ENCODE peak calls at places on chromosomes 13 and 19, in five cellular contexts. One of them, this sample, is unnamed.

GRCh38 chr19:17909017-17909732 is 23.6 kb upstream of the CCDC124 start:
- DNase-seq in stimulated activated CD8-positive, alpha-beta memory T cell treated with anti-CD3 and anti-CD28 coated beads, Interleukin-12 subunit alpha, Interleukin-12 subunit beta, amount 100 ng/mL, for 4 hours: no peak
- DNase-seq in neural progenitor cell: peak
- DNase-seq in HS-27A: no peak
- DNase-seq in right atrium auricular region: no peak
- DNase-seq in this sample: no peak

GRCh38 chr19:18751571-18751970 is 39.5 kb downstream of the COMP start:
- DNase-seq in stimulated activated CD8-positive, alpha-beta memory T cell treated with anti-CD3 and anti-CD28 coated beads, Interleukin-12 subunit alpha, Interleukin-12 subunit beta, amount 100 ng/mL, for 4 hours: no peak
- DNase-seq in neural progenitor cell: no peak
- DNase-seq in HS-27A: no peak
- DNase-seq in right atrium auricular region: no peak
- DNase-seq in this sample: no peak

GRCh38 chr19:1847684-1848398 is 442 bp downstream of the REXO1 start:
- DNase-seq in stimulated activated CD8-positive, alpha-beta memory T cell treated with anti-CD3 and anti-CD28 coated beads, Interleukin-12 subunit alpha, Interleukin-12 subunit beta, amount 100 ng/mL, for 4 hours: no peak
- DNase-seq in neural progenitor cell: peak
- DNase-seq in HS-27A: no peak
- DNase-seq in right atrium auricular region: no peak
- DNase-seq in this sample: no peak

GRCh38 chr19:33496016-33496415 is 25.6 kb downstream of the PEPD start:
- DNase-seq in stimulated activated CD8-positive, alpha-beta memory T cell treated with anti-CD3 and anti-CD28 coated beads, Interleukin-12 subunit alpha, Interleukin-12 subunit beta, amount 100 ng/mL, for 4 hours: no peak
- DNase-seq in neural progenitor cell: no peak
- DNase-seq in HS-27A: no peak
- DNase-seq in right atrium auricular region: no peak
- DNase-seq in this sample: no peak

GRCh38 chr13:113759525-113760137 is 605 bp downstream of the TMEM255B start:
- DNase-seq in stimulated activated CD8-positive, alpha-beta memory T cell treated with anti-CD3 and anti-CD28 coated beads, Interleukin-12 subunit alpha, Interleukin-12 subunit beta, amount 100 ng/mL, for 4 hours: no peak
- DNase-seq in neural progenitor cell: peak
- DNase-seq in HS-27A: no peak
- DNase-seq in right atrium auricular region: no peak
- DNase-seq in this sample: no peak

GRCh38 chr13:33069365-33069764 is 53.1 kb downstream of the KL start:
- DNase-seq in stimulated activated CD8-positive, alpha-beta memory T cell treated with anti-CD3 and anti-CD28 coated beads, Interleukin-12 subunit alpha, Interleukin-12 subunit beta, amount 100 ng/mL, for 4 hours: no peak
- DNase-seq in neural progenitor cell: no peak
- DNase-seq in HS-27A: no peak
- DNase-seq in right atrium auricular region: no peak
- DNase-seq in this sample: no peak

GRCh38 chr19:20611866-20612265 is 46.3 kb upstream of the ZNF737 start:
- DNase-seq in stimulated activated CD8-positive, alpha-beta memory T cell treated with anti-CD3 and anti-CD28 coated beads, Interleukin-12 subunit alpha, Interleukin-12 subunit beta, amount 100 ng/mL, for 4 hours: no peak
- DNase-seq in neural progenitor cell: no peak
- DNase-seq in HS-27A: no peak
- DNase-seq in right atrium auricular region: no peak
- DNase-seq in this sample: no peak

GRCh38 chr13:22108283-22108897 is 437.5 kb downstream of the FGF9 start:
- DNase-seq in stimulated activated CD8-positive, alpha-beta memory T cell treated with anti-CD3 and anti-CD28 coated beads, Interleukin-12 subunit alpha, Interleukin-12 subunit beta, amount 100 ng/mL, for 4 hours: no peak
- DNase-seq in neural progenitor cell: no peak
- DNase-seq in HS-27A: no peak
- DNase-seq in right atrium auricular region: no peak
- DNase-seq in this sample: no peak

GRCh38 chr19:41000310-41000737 is 9.2 kb downstream of the CYP2B6 start:
- DNase-seq in stimulated activated CD8-positive, alpha-beta memory T cell treated with anti-CD3 and anti-CD28 coated beads, Interleukin-12 subunit alpha, Interleukin-12 subunit beta, amount 100 ng/mL, for 4 hours: no peak
- DNase-seq in neural progenitor cell: no peak
- DNase-seq in HS-27A: no peak
- DNase-seq in right atrium auricular region: no peak
- DNase-seq in this sample: no peak

GRCh38 chr19:56613639-56614038 is 18.5 kb downstream of the ZNF71 start:
- DNase-seq in stimulated activated CD8-positive, alpha-beta memory T cell treated with anti-CD3 and anti-CD28 coated beads, Interleukin-12 subunit alpha, Interleukin-12 subunit beta, amount 100 ng/mL, for 4 hours: no peak
- DNase-seq in neural progenitor cell: no peak
- DNase-seq in HS-27A: no peak
- DNase-seq in right atrium auricular region: no peak
- DNase-seq in this sample: no peak

GRCh38 chr19:47595937-47596336 is 13.0 kb upstream of the BICRA start:
- DNase-seq in stimulated activated CD8-positive, alpha-beta memory T cell treated with anti-CD3 and anti-CD28 coated beads, Interleukin-12 subunit alpha, Interleukin-12 subunit beta, amount 100 ng/mL, for 4 hours: no peak
- DNase-seq in neural progenitor cell: no peak
- DNase-seq in HS-27A: no peak
- DNase-seq in right atrium auricular region: no peak
- DNase-seq in this sample: no peak

GRCh38 chr13:51764184-51765141 is 39.5 kb downstream of the DHRS12 start:
- DNase-seq in stimulated activated CD8-positive, alpha-beta memory T cell treated with anti-CD3 and anti-CD28 coated beads, Interleukin-12 subunit alpha, Interleukin-12 subunit beta, amount 100 ng/mL, for 4 hours: peak
- DNase-seq in neural progenitor cell: no peak
- DNase-seq in HS-27A: no peak
- DNase-seq in right atrium auricular region: peak
- DNase-seq in this sample: peak

GRCh38 chr13:78032132-78032531 is 113.5 kb upstream of the EDNRB start:
- DNase-seq in stimulated activated CD8-positive, alpha-beta memory T cell treated with anti-CD3 and anti-CD28 coated beads, Interleukin-12 subunit alpha, Interleukin-12 subunit beta, amount 100 ng/mL, for 4 hours: no peak
- DNase-seq in neural progenitor cell: no peak
- DNase-seq in HS-27A: no peak
- DNase-seq in right atrium auricular region: no peak
- DNase-seq in this sample: no peak

GRCh38 chr13:40780822-40781401 is 8.5 kb upstream of the SLC25A15 start:
- DNase-seq in stimulated activated CD8-positive, alpha-beta memory T cell treated with anti-CD3 and anti-CD28 coated beads, Interleukin-12 subunit alpha, Interleukin-12 subunit beta, amount 100 ng/mL, for 4 hours: no peak
- DNase-seq in neural progenitor cell: no peak
- DNase-seq in HS-27A: no peak
- DNase-seq in right atrium auricular region: peak
- DNase-seq in this sample: no peak

GRCh38 chr13:40440990-40441820 is 225.2 kb downstream of the FOXO1 start:
- DNase-seq in stimulated activated CD8-positive, alpha-beta memory T cell treated with anti-CD3 and anti-CD28 coated beads, Interleukin-12 subunit alpha, Interleukin-12 subunit beta, amount 100 ng/mL, for 4 hours: no peak
- DNase-seq in neural progenitor cell: no peak
- DNase-seq in HS-27A: no peak
- DNase-seq in right atrium auricular region: peak
- DNase-seq in this sample: peak

GRCh38 chr19:15779756-15780476 is 7.5 kb upstream of the OR10H5 start:
- DNase-seq in stimulated activated CD8-positive, alpha-beta memory T cell treated with anti-CD3 and anti-CD28 coated beads, Interleukin-12 subunit alpha, Interleukin-12 subunit beta, amount 100 ng/mL, for 4 hours: no peak
- DNase-seq in neural progenitor cell: no peak
- DNase-seq in HS-27A: no peak
- DNase-seq in right atrium auricular region: peak
- DNase-seq in this sample: peak

GRCh38 chr19:52734340-52734892 is 428 bp downstream of the ZNF611 start:
- DNase-seq in stimulated activated CD8-positive, alpha-beta memory T cell treated with anti-CD3 and anti-CD28 coated beads, Interleukin-12 subunit alpha, Interleukin-12 subunit beta, amount 100 ng/mL, for 4 hours: no peak
- DNase-seq in neural progenitor cell: peak
- DNase-seq in HS-27A: no peak
- DNase-seq in right atrium auricular region: no peak
- DNase-seq in this sample: peak

GRCh38 chr19:13150919-13151604 is 851 bp downstream of the IER2 start:
- DNase-seq in stimulated activated CD8-positive, alpha-beta memory T cell treated with anti-CD3 and anti-CD28 coated beads, Interleukin-12 subunit alpha, Interleukin-12 subunit beta, amount 100 ng/mL, for 4 hours: peak
- DNase-seq in neural progenitor cell: peak
- DNase-seq in HS-27A: no peak
- DNase-seq in right atrium auricular region: no peak
- DNase-seq in this sample: peak

GRCh38 chr13:38340624-38341023 is 9.0 kb upstream of the UFM1 start:
- DNase-seq in stimulated activated CD8-positive, alpha-beta memory T cell treated with anti-CD3 and anti-CD28 coated beads, Interleukin-12 subunit alpha, Interleukin-12 subunit beta, amount 100 ng/mL, for 4 hours: no peak
- DNase-seq in neural progenitor cell: no peak
- DNase-seq in HS-27A: no peak
- DNase-seq in right atrium auricular region: no peak
- DNase-seq in this sample: no peak

GRCh38 chr13:99955747-99956472 is 15.7 kb downstream of the ZIC5 start:
- DNase-seq in stimulated activated CD8-positive, alpha-beta memory T cell treated with anti-CD3 and anti-CD28 coated beads, Interleukin-12 subunit alpha, Interleukin-12 subunit beta, amount 100 ng/mL, for 4 hours: no peak
- DNase-seq in neural progenitor cell: peak
- DNase-seq in HS-27A: no peak
- DNase-seq in right atrium auricular region: no peak
- DNase-seq in this sample: peak

GRCh38 chr13:97429681-97430081 is 4.3 kb upstream of the RAP2A start:
- DNase-seq in stimulated activated CD8-positive, alpha-beta memory T cell treated with anti-CD3 and anti-CD28 coated beads, Interleukin-12 subunit alpha, Interleukin-12 subunit beta, amount 100 ng/mL, for 4 hours: no peak
- DNase-seq in neural progenitor cell: no peak
- DNase-seq in HS-27A: no peak
- DNase-seq in right atrium auricular region: no peak
- DNase-seq in this sample: no peak

GRCh38 chr13:109802936-109803335 is 16.6 kb upstream of the IRS2 start:
- DNase-seq in stimulated activated CD8-positive, alpha-beta memory T cell treated with anti-CD3 and anti-CD28 coated beads, Interleukin-12 subunit alpha, Interleukin-12 subunit beta, amount 100 ng/mL, for 4 hours: no peak
- DNase-seq in neural progenitor cell: no peak
- DNase-seq in HS-27A: no peak
- DNase-seq in right atrium auricular region: no peak
- DNase-seq in this sample: no peak

GRCh38 chr19:8529369-8530006 is 15.5 kb upstream of the ZNF414 start:
- DNase-seq in stimulated activated CD8-positive, alpha-beta memory T cell treated with anti-CD3 and anti-CD28 coated beads, Interleukin-12 subunit alpha, Interleukin-12 subunit beta, amount 100 ng/mL, for 4 hours: no peak
- DNase-seq in neural progenitor cell: no peak
- DNase-seq in HS-27A: no peak
- DNase-seq in right atrium auricular region: no peak
- DNase-seq in this sample: no peak

GRCh38 chr19:47389150-47389556 is 30.2 kb downstream of the MEIS3 start:
- DNase-seq in stimulated activated CD8-positive, alpha-beta memory T cell treated with anti-CD3 and anti-CD28 coated beads, Interleukin-12 subunit alpha, Interleukin-12 subunit beta, amount 100 ng/mL, for 4 hours: no peak
- DNase-seq in neural progenitor cell: no peak
- DNase-seq in HS-27A: no peak
- DNase-seq in right atrium auricular region: peak
- DNase-seq in this sample: no peak

This sample was measured in coronary artery.